ENCODE peak calls at places on chromosome 3, in seven cellular contexts. B is naive thymus-derived CD4-positive, alpha-beta T cell; X is NCI-H1092 treated with DMSO at 0.1 percent for 48 hours; R is stimulated activated CD8-positive, alpha-beta memory T cell treated with anti-CD3 and anti-CD28 coated beads, Interleukin-2, amount 100 ng/mL, for 1 hour; D is EH; F is stimulated activated naive CD8-positive, alpha-beta T cell treated with anti-CD3 and anti-CD28 coated beads, Interleukin-15, Interleukin-2, amounts not matched to agents 100 U/mL and 50 U/mL, for 24 hours; A is lung. N is an unnamed sample.

GRCh38 chr3:50330330-50330729 is 2.3 kb upstream of the TUSC2 start:
- DNase-seq in B (no peak), X (no peak), R (no peak), D (no peak), F (no peak), A (no peak), N (no peak)

GRCh38 chr3:126304704-126305103 is 52.5 kb downstream of the KLF15 start:
- DNase-seq in B (no peak), X (no peak), R (no peak), D (peak), F (no peak), A (no peak), N (no peak)

GRCh38 chr3:128009952-128010846 is 42.0 kb upstream of the SEC61A1 start:
- DNase-seq in B (no peak), X (no peak), R (no peak), D (peak), F (no peak), A (no peak), N (no peak)

GRCh38 chr3:44468572-44469520 is 8.6 kb downstream of the ZNF445 start:
- DNase-seq in B (no peak), X (no peak), R (no peak), D (peak), F (peak), A (no peak), N (no peak)

GRCh38 chr3:45870099-45870498 is 16.2 kb upstream of the CCR9 start:
- DNase-seq in B (peak), X (no peak), R (peak), D (no peak), F (peak), A (no peak), N (no peak)

GRCh38 chr3:146818866-146819265 is 213.7 kb upstream of the PLSCR5 start:
- DNase-seq in B (no peak), X (no peak), R (no peak), D (peak), F (no peak), A (no peak), N (no peak)

GRCh38 chr3:43389388-43390254 is 103.3 kb downstream of the SNRK start:
- DNase-seq in B (no peak), X (no peak), R (peak), D (peak), F (peak), A (peak), N (no peak)

GRCh38 chr3:136624381-136624780 is 127.8 kb downstream of the STAG1 start:
- DNase-seq in B (no peak), X (no peak), R (no peak), D (no peak), F (no peak), A (no peak), N (no peak)

GRCh38 chr3:69193749-69194148 is 71.4 kb upstream of the LMOD3 start:
- DNase-seq in B (no peak), X (no peak), R (no peak), D (no peak), F (no peak), A (no peak), N (no peak)

GRCh38 chr3:49133226-49133951 is 539 bp upstream of the LAMB2 start:
- DNase-seq in B (no peak), X (peak), R (no peak), D (peak), F (no peak), A (peak), N (peak)

GRCh38 chr3:43855674-43856299 is 165.0 kb downstream of the ABHD5 start:
- DNase-seq in B (peak), X (peak), R (no peak), D (peak), F (peak), A (peak), N (peak)

GRCh38 chr3:59023612-59024011 is 26.2 kb downstream of the CFAP20DC start:
- DNase-seq in B (no peak), X (no peak), R (no peak), D (no peak), F (no peak), A (no peak), N (no peak)

GRCh38 chr3:131480116-131480515 is 22.7 kb downstream of the MRPL3 start:
- DNase-seq in B (no peak), X (no peak), R (no peak), D (no peak), F (no peak), A (no peak), N (no peak)

GRCh38 chr3:129058441-129059194 is 2.0 kb upstream of the GP9 start:
- DNase-seq in B (no peak), X (peak), R (no peak), D (no peak), F (no peak), A (no peak), N (no peak)

GRCh38 chr3:196339493-196340254 is 1.5 kb upstream of the TM4SF19 start:
- DNase-seq in B (no peak), X (no peak), R (no peak), D (peak), F (no peak), A (no peak), N (no peak)

GRCh38 chr3:187743195-187744141 is 1.8 kb downstream of the BCL6 start:
- DNase-seq in B (peak), X (peak), R (no peak), D (peak), F (peak), A (peak), N (no peak)

GRCh38 chr3:49625971-49626640 is 48.0 kb upstream of the APEH start:
- DNase-seq in B (no peak), X (no peak), R (no peak), D (peak), F (no peak), A (no peak), N (no peak)